ENCODE peak calls at places on chromosomes 3 and 15, in eight cellular contexts. H is RWPE1, J is mucosa of descending colon, F is BE2C, T is HFF-Myc, O is esophagus squamous epithelium, L is stomach, M is kidney. X is an unnamed sample.

GRCh38 chr15:35994861-35995260 is 448.9 kb upstream of the DPH6 start:
- DNase-seq in H (no peak), J (no peak), F (no peak), T (no peak), O (no peak), L (no peak), M (no peak), X (no peak)

GRCh38 chr3:24220859-24221657 is 273.6 kb downstream of the THRB start:
- DNase-seq in H (peak), J (no peak), F (no peak), T (peak), O (no peak), L (no peak), M (no peak), X (peak)

GRCh38 chr15:24054547-24055245 is 367.6 kb upstream of the NDN start:
- DNase-seq in H (no peak), J (no peak), F (no peak), T (no peak), O (no peak), L (peak), M (no peak), X (no peak)

GRCh38 chr3:59542276-59542675 is 492.5 kb upstream of the CFAP20DC start:
- DNase-seq in H (no peak), J (no peak), F (no peak), T (no peak), O (no peak), L (no peak), M (no peak), X (no peak)

GRCh38 chr3:114651555-114651954 is 357.7 kb downstream of the TIGIT start:
- DNase-seq in H (no peak), J (no peak), F (no peak), T (no peak), O (no peak), L (no peak), M (no peak), X (no peak)

GRCh38 chr3:168034152-168034928 is 61.4 kb downstream of the GOLIM4 start:
- DNase-seq in H (no peak), J (no peak), F (no peak), T (peak), O (no peak), L (no peak), M (no peak), X (peak)

GRCh38 chr3:129323651-129324294 is 45.1 kb downstream of the HMCES start:
- DNase-seq in H (no peak), J (no peak), F (no peak), T (no peak), O (no peak), L (no peak), M (peak), X (no peak)

GRCh38 chr15:27545494-27546255 is 553.4 kb downstream of the OCA2 start:
- DNase-seq in H (no peak), J (no peak), F (no peak), T (no peak), O (no peak), L (no peak), M (no peak), X (no peak)

GRCh38 chr15:60831540-60831939 is 352.6 kb upstream of the ICE2 start:
- DNase-seq in H (no peak), J (no peak), F (no peak), T (no peak), O (no peak), L (no peak), M (no peak), X (peak)

GRCh38 chr3:188060436-188060835 is 93.5 kb upstream of the LPP start:
- DNase-seq in H (no peak), J (no peak), F (no peak), T (no peak), O (no peak), L (no peak), M (no peak), X (no peak)

GRCh38 chr3:45947361-45947760 is 4.1 kb downstream of the CXCR6 start:
- DNase-seq in H (no peak), J (no peak), F (no peak), T (no peak), O (no peak), L (no peak), M (no peak), X (peak)

GRCh38 chr3:124409650-124410275 is 320.5 kb upstream of the UMPS start:
- DNase-seq in H (peak), J (no peak), F (no peak), T (peak), O (no peak), L (no peak), M (no peak), X (peak)

GRCh38 chr3:77873599-77873998 is 833.7 kb downstream of the ROBO2 start:
- DNase-seq in H (no peak), J (no peak), F (no peak), T (no peak), O (no peak), L (no peak), M (no peak), X (no peak)

GRCh38 chr3:50436063-50436674 is 67.3 kb downstream of the CACNA2D2 start:
- DNase-seq in H (peak), J (peak), F (peak), T (no peak), O (no peak), L (peak), M (no peak), X (peak)

GRCh38 chr3:141414141-141414689 is 45.9 kb downstream of the ZBTB38 start:
- DNase-seq in H (no peak), J (no peak), F (no peak), T (no peak), O (no peak), L (no peak), M (no peak), X (peak)

GRCh38 chr3:64022451-64023186 is 675 bp downstream of the PSMD6 start:
- DNase-seq in H (no peak), J (no peak), F (no peak), T (no peak), O (no peak), L (no peak), M (peak), X (peak)

GRCh38 chr15:101692799-101693198 is 31.5 kb downstream of the TARS3 start:
- DNase-seq in H (peak), J (no peak), F (no peak), T (no peak), O (no peak), L (no peak), M (no peak), X (peak)

GRCh38 chr15:101694261-101694660 is 30.0 kb downstream of the TARS3 start:
- DNase-seq in H (no peak), J (no peak), F (no peak), T (no peak), O (no peak), L (no peak), M (no peak), X (no peak)

GRCh38 chr15:101684384-101684783 is 32.2 kb upstream of the TM2D3 start:
- DNase-seq in H (peak), J (no peak), F (no peak), T (no peak), O (no peak), L (no peak), M (no peak), X (peak)

GRCh38 chr15:101684877-101685276 is 32.7 kb upstream of the TM2D3 start:
- DNase-seq in H (no peak), J (no peak), F (no peak), T (no peak), O (no peak), L (no peak), M (no peak), X (no peak)

GRCh38 chr15:101689901-101690300 is 34.4 kb downstream of the TARS3 start:
- DNase-seq in H (no peak), J (no peak), F (no peak), T (no peak), O (no peak), L (no peak), M (no peak), X (peak)
- TF ChIP-seq CTCF in H (no peak), J (no peak), F (no peak), T (no peak), O (no peak), L (no peak), M (no peak), X (no peak)

GRCh38 chr3:38140326-38141172 is 2.1 kb downstream of the MYD88 start:
- DNase-seq in H (no peak), J (peak), F (no peak), T (no peak), O (no peak), L (peak), M (no peak), X (no peak)
- TF ChIP-seq CTCF in H (no peak), J (no peak), F (no peak), T (no peak), O (no peak), L (no peak), M (no peak), X (no peak)

GRCh38 chr15:25136119-25136518 is 181.3 kb downstream of the SNRPN start:
- DNase-seq in H (no peak), J (no peak), F (peak), T (no peak), O (no peak), L (no peak), M (no peak), X (peak)
- TF ChIP-seq CTCF in H (no peak), J (no peak), F (peak), T (peak), O (no peak), L (no peak), M (peak), X (peak)

GRCh38 chr15:82999905-83000671 is 11.4 kb downstream of the C15orf40 start:
- DNase-seq in H (peak), J (no peak), F (peak), T (peak), O (no peak), L (no peak), M (no peak), X (peak)
- TF ChIP-seq CTCF in H (peak), J (no peak), F (peak), T (peak), O (peak), L (no peak), M (peak), X (peak)

X was measured in choroid plexus epithelial cell.